ENCODE peak calls at places on chromosomes 6 and 20, in four cellular contexts. Q, N, W and K are unnamed samples.

GRCh38 chr20:2314759-2315439 is 19.1 kb downstream of the TGM3 start:
- DNase-seq in W (no peak), Q (no peak), N (peak; percentile 76), K (no peak)

GRCh38 chr6:109772961-109773431 is 81.9 kb downstream of the FIG4 start:
- DNase-seq in W (no peak), N (peak; percentile 45), Q (no peak), K (no peak)

GRCh38 chr6:37654727-37655500 is 42.8 kb downstream of the MDGA1 start:
- DNase-seq in W (no peak), N (no peak), Q (no peak), K (no peak)

GRCh38 chr6:41488392-41489129 is 57.6 kb upstream of the FOXP4 start:
- DNase-seq in N (peak; percentile 87), Q (no peak), W (no peak), K (no peak)

GRCh38 chr6:137705166-137706064 is 161.6 kb upstream of the TNFAIP3 start:
- DNase-seq in W (peak; percentile 63), N (peak; percentile 61), Q (peak; percentile 72), K (peak; percentile 56)

GRCh38 chr6:109441069-109441816 is 719 bp downstream of the SMPD2 start:
- DNase-seq in Q (peak; percentile 48), N (peak; percentile 53), W (no peak), K (peak; percentile 18)

GRCh38 chr6:127120109-127120786 is 1.8 kb downstream of the RSPO3 start:
- DNase-seq in W (no peak), Q (peak; percentile 3), N (no peak), K (no peak)

GRCh38 chr6:151041686-151042085 is 176.2 kb downstream of the MTHFD1L start:
- DNase-seq in N (peak; percentile 54), Q (no peak), W (no peak), K (no peak)

GRCh38 chr20:62590301-62591121 is 51.8 kb upstream of the SLCO4A1 start:
- DNase-seq in Q (no peak), N (peak; percentile 59), W (no peak), K (no peak)

GRCh38 chr6:79997728-79998127 is 6.7 kb upstream of the TTK start:
- DNase-seq in Q (no peak), N (no peak), W (no peak), K (no peak)

GRCh38 chr6:28968476-28968875 is 36.6 kb downstream of the ZNF311 start:
- DNase-seq in W (no peak), N (no peak), Q (no peak), K (no peak)

GRCh38 chr20:11098888-11099287 is 425.1 kb upstream of the JAG1 start:
- DNase-seq in N (peak; percentile 3), W (no peak), Q (no peak), K (no peak)

GRCh38 chr6:156169361-156169760 is 607.8 kb upstream of the ARID1B start:
- DNase-seq in N (no peak), W (no peak), Q (no peak), K (no peak)

GRCh38 chr20:50190251-50191064 is at the start of gene CEBPB:
- DNase-seq in Q (peak; percentile 75), N (peak; percentile 86), W (peak; percentile 75), K (peak; percentile 73)

GRCh38 chr20:32018269-32019155 is 8.3 kb downstream of the CCM2L start:
- DNase-seq in Q (peak; percentile 11), N (no peak), W (peak; percentile 16), K (no peak)

GRCh38 chr6:33688006-33688405 is 23.5 kb downstream of the UQCC2 start:
- DNase-seq in W (no peak), Q (no peak), N (no peak), K (no peak)

GRCh38 chr20:31508517-31509244 is 5.6 kb upstream of the HM13 start:
- DNase-seq in N (no peak), W (no peak), Q (no peak), K (no peak)

GRCh38 chr20:21555470-21556120 is 41.7 kb upstream of the NKX2-2 start:
- DNase-seq in Q (no peak), W (no peak), N (no peak), K (no peak)

GRCh38 chr6:40912158-40912946 is 126.7 kb downstream of the UNC5CL start:
- DNase-seq in N (no peak), W (no peak), Q (peak; percentile 66), K (peak; percentile 17)

GRCh38 chr6:101462576-101462975 is 69.1 kb downstream of the GRIK2 start:
- DNase-seq in Q (no peak), N (no peak), W (no peak), K (no peak)

GRCh38 chr20:7362601-7363000 is 577.7 kb downstream of the HAO1 start:
- DNase-seq in Q (no peak), N (no peak), W (no peak), K (peak; percentile 8)

GRCh38 chr6:170208171-170208601 is 82.7 kb downstream of the DLL1 start:
- DNase-seq in W (no peak), N (no peak), Q (no peak), K (no peak)

GRCh38 chr20:45088247-45088646 is 12.7 kb downstream of the KCNS1 start:
- DNase-seq in N (peak; percentile 45), Q (no peak), W (no peak), K (no peak)

GRCh38 chr6:112877134-112878100 is 530.3 kb downstream of the RFPL4B start:
- DNase-seq in N (peak; percentile 92), Q (no peak), W (no peak), K (no peak)

GRCh38 chr20:34907616-34908469 is 31.4 kb downstream of the ACSS2 start:
- DNase-seq in Q (no peak), N (peak; percentile 84), W (no peak), K (peak; percentile 83)

GRCh38 chr6:33410711-33411631 is at the start of gene PHF1:
- DNase-seq in N (no peak), Q (no peak), W (peak; percentile 64), K (peak; percentile 63)

GRCh38 chr6:7691675-7692452 is 34.0 kb upstream of the BMP6 start:
- DNase-seq in W (no peak), N (peak; percentile 61), Q (no peak), K (no peak)

GRCh38 chr6:169292340-169293124 is 38.9 kb upstream of the THBS2 start:
- DNase-seq in N (peak; percentile 91), W (no peak), Q (no peak), K (no peak)

GRCh38 chr6:108116781-108117426 is 42.4 kb upstream of the OSTM1 start:
- DNase-seq in N (no peak), W (no peak), Q (no peak), K (no peak)
- H3K4me3 ChIP-seq in N (no peak overlapping the region), W (peak overlapping the region; percentile 71), Q (peak overlapping the region; percentile 63), K (no peak overlapping the region)

DNA sequence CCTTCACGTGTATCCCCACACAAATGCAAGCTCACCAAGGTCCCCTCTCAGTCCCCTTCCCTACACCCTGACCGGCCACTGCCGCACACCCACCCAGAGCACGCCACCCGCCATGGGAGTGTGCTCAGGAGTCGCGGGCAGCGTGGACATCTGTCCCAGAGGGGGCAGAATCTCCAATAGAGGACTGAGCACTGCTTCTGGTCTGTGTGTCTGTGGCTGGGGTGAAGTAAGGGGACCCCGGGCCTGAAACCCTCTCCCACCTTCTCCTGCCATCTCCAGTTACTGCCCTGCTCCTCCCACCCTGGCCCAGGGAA is 8.3 kb downstream of the MYL9 start:
- DNase-seq in W (no peak), N (no peak), Q (no peak), K (no peak)
- H3K4me3 ChIP-seq in W (no peak overlapping the region), N (no peak overlapping the region), Q (no peak overlapping the region), K (no peak overlapping the region)

GRCh38 chr6:158707826-158708225 is 58.0 kb downstream of the SYTL3 start:
- DNase-seq in W (no peak), N (peak; percentile 59), Q (no peak), K (no peak)
- H3K4me3 ChIP-seq in W (no peak overlapping the region), N (no peak overlapping the region), Q (no peak overlapping the region), K (no peak overlapping the region)

GRCh38 chr20:64080813-64081619 is 1.1 kb downstream of the OPRL1 start:
- DNase-seq in Q (no peak), W (no peak), N (no peak), K (no peak)
- H3K4me3 ChIP-seq in Q (no peak overlapping the region), W (no peak overlapping the region), N (no peak overlapping the region), K (no peak overlapping the region)

GRCh38 chr20:25466846-25467245 is 59.4 kb downstream of the GINS1 start:
- DNase-seq in Q (no peak), N (no peak), W (no peak), K (no peak)
- H3K4me3 ChIP-seq in Q (no peak overlapping the region), N (no peak overlapping the region), W (no peak overlapping the region), K (no peak overlapping the region)

GRCh38 chr20:3981132-3981452 is 34.3 kb downstream of the RNF24 start:
- DNase-seq in N (no peak), W (no peak), Q (no peak), K (no peak)
- H3K4me3 ChIP-seq in N (no peak overlapping the region), W (peak overlapping the region; percentile 26), Q (peak overlapping the region; percentile 85), K (no peak overlapping the region)